ENCODE peak calls at places on chromosome 1, in five cellular contexts. L is NCI-H1092 treated with DMSO at 0.1 percent for 48 hours; S is stimulated activated CD8-positive, alpha-beta memory T cell treated with anti-CD3 and anti-CD28 coated beads, Interleukin-15, amount 100 ng/mL, for 24 hours; Z is GM10248; R is mesenteric fat pad. X is an unnamed sample.
A peak's percentile ranks its signal among the peaks of the same experiment; 100 is the strongest.

GRCh38 chr1:171754381-171754705 is 12.5 kb upstream of the VAMP4 start:
- DNase-seq in S (no peak), Z (no peak), L (no peak), R (no peak), X (no peak)

GRCh38 chr1:1889847-1890505 is 911 bp downstream of the GNB1 start:
- DNase-seq in S (peak; percentile 19), R (peak; percentile 93), L (no peak), Z (peak; percentile 74), X (no peak)

GRCh38 chr1:86472165-86472564 is 3.4 kb downstream of the CLCA1 start:
- DNase-seq in L (no peak), Z (no peak), R (no peak), S (no peak), X (no peak)

GRCh38 chr1:114023377-114023776 is 44.1 kb downstream of the OLFML3 start:
- DNase-seq in R (no peak), S (no peak), L (no peak), Z (no peak), X (no peak)

GRCh38 chr1:110209715-110210603 is at the start of gene KCNC4:
- DNase-seq in Z (peak; percentile 88), R (peak; percentile 97), L (peak; percentile 54), S (peak; percentile 75), X (peak; percentile 71)

GRCh38 chr1:228297822-228298221 is 90.0 kb downstream of the OBSCN start:
- DNase-seq in Z (no peak), S (no peak), R (no peak), L (no peak), X (no peak)

GRCh38 chr1:184096005-184096404 is 44.5 kb downstream of the TSEN15 start:
- DNase-seq in L (no peak), Z (no peak), S (no peak), R (no peak), X (no peak)

GRCh38 chr1:185439727-185440415 is 122.8 kb upstream of the IVNS1ABP start:
- DNase-seq in L (no peak), S (no peak), Z (peak; percentile 40), R (no peak), X (no peak)

GRCh38 chr1:53138991-53139884 is 3.2 kb downstream of the SLC1A7 start:
- DNase-seq in Z (no peak), L (no peak), S (no peak), R (peak; percentile 47), X (no peak)

GRCh38 chr1:41631971-41632370 is 147.5 kb upstream of the EDN2 start:
- DNase-seq in S (no peak), L (no peak), Z (no peak), R (peak; percentile 33), X (no peak)

GRCh38 chr1:60283690-60284089 is 210.1 kb upstream of the C1orf87 start:
- DNase-seq in R (no peak), L (no peak), Z (no peak), S (no peak), X (no peak)

GRCh38 chr1:235411489-235412486 is 44.6 kb downstream of the TBCE start:
- DNase-seq in L (no peak), R (no peak), S (no peak), Z (no peak), X (no peak)

GRCh38 chr1:9861371-9861770 is 37.6 kb upstream of the CLSTN1 start:
- DNase-seq in L (no peak), Z (no peak), R (no peak), S (no peak), X (no peak)

GRCh38 chr1:182552527-182552926 is 36.5 kb downstream of the RNASEL start:
- DNase-seq in S (no peak), R (no peak), Z (no peak), L (no peak), X (no peak)

GRCh38 chr1:182143825-182144661 is 82.5 kb upstream of the ZNF648 start:
- DNase-seq in Z (no peak), S (no peak), R (no peak), L (peak; percentile 55), X (no peak)

GRCh38 chr1:19395678-19396192 is 83.6 kb downstream of the SLC66A1 start:
- DNase-seq in L (no peak), S (no peak), R (no peak), Z (no peak), X (no peak)

GRCh38 chr1:214570442-214570841 is 19.0 kb upstream of the PTPN14 start:
- DNase-seq in S (no peak), Z (no peak), L (no peak), R (no peak), X (no peak)

GRCh38 chr1:151611288-151611790 is 511 bp upstream of the SNX27 start:
- DNase-seq in S (no peak), L (no peak), Z (no peak), R (no peak), X (no peak)

GRCh38 chr1:246107516-246108277 is 399.4 kb downstream of the SMYD3 start:
- DNase-seq in Z (no peak), R (no peak), L (no peak), S (no peak), X (no peak)

GRCh38 chr1:245986404-245987221 is 520.5 kb downstream of the SMYD3 start:
- DNase-seq in R (no peak), Z (no peak), L (no peak), S (no peak), X (no peak)

GRCh38 chr1:220874201-220874655 is 5.0 kb upstream of the HLX start:
- DNase-seq in Z (peak; percentile 51), R (no peak), L (peak; percentile 55), S (no peak), X (no peak)

GRCh38 chr1:19315378-19316206 is 3.5 kb downstream of the SLC66A1 start:
- DNase-seq in L (no peak), Z (peak; percentile 58), R (no peak), S (no peak), X (no peak)